ENCODE peak calls at places on chromosome 4, in four cellular contexts. Z, U, D and R are unnamed samples.

GRCh38 chr4:122045533-122045932 is 93.7 kb upstream of the TRPC3 start:
- DNase-seq in Z (peak), U (peak), D (no peak), R (no peak)

GRCh38 chr4:122038896-122039295 is 87.0 kb upstream of the TRPC3 start:
- DNase-seq in Z (no peak), U (no peak), D (no peak), R (no peak)

GRCh38 chr4:41373221-41373620 is 116.5 kb downstream of the UCHL1 start:
- DNase-seq in Z (no peak), U (no peak), D (no peak), R (no peak)

GRCh38 chr4:37865450-37865849 is 25.4 kb upstream of the TBC1D1 start:
- DNase-seq in Z (no peak), U (no peak), D (no peak), R (no peak)

GRCh38 chr4:169620846-169621228 is 459 bp downstream of the CLCN3 start:
- DNase-seq in Z (peak), U (no peak), D (no peak), R (no peak)

GRCh38 chr4:99483636-99484035 is 27.2 kb upstream of the C4orf17 start:
- DNase-seq in Z (no peak), U (no peak), D (no peak), R (no peak)

GRCh38 chr4:168836482-168836881 is 173.6 kb downstream of the CBR4 start:
- DNase-seq in Z (no peak), U (no peak), D (no peak), R (no peak)

GRCh38 chr4:17324431-17324830 is 187.5 kb downstream of the QDPR start:
- DNase-seq in Z (peak), U (peak), D (peak), R (no peak)

GRCh38 chr4:101813604-101814003 is 23.1 kb downstream of the BANK1 start:
- DNase-seq in Z (no peak), U (no peak), D (no peak), R (no peak)

GRCh38 chr4:83830138-83830537 is 294.2 kb downstream of the GPAT3 start:
- DNase-seq in Z (no peak), U (no peak), D (no peak), R (no peak)
- TF ChIP-seq RAD21 in Z (no peak), U (no peak), D (no peak), R (no peak)

GRCh38 chr4:180745019-180745418 is 1498.2 kb upstream of the TENM3 start:
- DNase-seq in Z (no peak), U (no peak), D (no peak), R (no peak)
- TF ChIP-seq RAD21 in Z (no peak), U (no peak), D (no peak), R (no peak)

GRCh38 chr4:94339779-94340178 is 2.9 kb downstream of the HPGDS start:
- DNase-seq in Z (no peak), U (no peak), D (no peak), R (no peak)

GRCh38 chr4:94341468-94341867 is 1.2 kb downstream of the HPGDS start:
- DNase-seq in Z (no peak), U (no peak), D (no peak), R (no peak)

GRCh38 chr4:94342713-94343112 is at the start of gene HPGDS:
- DNase-seq in Z (no peak), U (no peak), D (no peak), R (no peak)

GRCh38 chr4:94334962-94335361 is 7.7 kb downstream of the HPGDS start:
- DNase-seq in Z (no peak), U (no peak), D (no peak), R (no peak)

GRCh38 chr4:94338681-94339351 is 3.8 kb downstream of the HPGDS start:
- DNase-seq in Z (no peak), U (no peak), D (no peak), R (no peak)
- TF ChIP-seq RAD21 in Z (no peak), U (no peak), D (no peak), R (no peak)

DNA sequence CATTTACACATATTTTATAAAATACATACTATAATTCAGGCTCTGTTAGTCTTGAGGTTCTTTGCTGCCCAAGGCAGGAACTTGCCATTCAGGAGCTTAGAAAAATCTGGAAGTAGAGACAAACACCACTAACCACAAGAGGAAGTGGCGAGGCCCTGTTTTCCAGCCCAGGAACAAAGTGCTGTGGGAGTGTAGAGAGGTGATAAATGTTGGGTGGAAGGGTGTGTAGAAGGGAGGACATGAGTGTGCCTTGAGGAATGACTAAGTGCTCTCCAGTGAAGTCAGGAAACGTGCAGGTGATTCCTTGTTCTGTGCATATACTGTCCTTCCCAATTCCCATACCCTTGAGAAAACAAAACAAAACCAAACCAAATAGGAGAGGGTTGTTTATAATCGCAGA is 83.1 kb downstream of the GPAT3 start:
- DNase-seq in Z (no peak), U (no peak), D (peak), R (no peak)
- TF ChIP-seq RAD21 in Z (no peak), U (no peak), D (no peak), R (no peak)